ENCODE peak calls at places on chromosomes 3 and 15, in five cellular contexts. W is fibroblast of mammary gland, P is fibroblast of pulmonary artery, A is Ammon's horn, L is NCI-H526. N is an unnamed sample.

GRCh38 chr3:188607810-188608209 is 453.9 kb downstream of the LPP start:
- DNase-seq in W (no peak), A (no peak), P (no peak), L (no peak), N (no peak)

GRCh38 chr15:33641069-33641468 is 327.2 kb upstream of the CHRM5 start:
- DNase-seq in L (no peak), P (no peak), W (no peak), A (no peak), N (no peak)

GRCh38 chr15:92059036-92059970 is 205.8 kb downstream of the SLCO3A1 start:
- DNase-seq in A (no peak), W (no peak), P (no peak), L (no peak), N (no peak)

GRCh38 chr15:33834892-33835730 is 133.2 kb upstream of the CHRM5 start:
- DNase-seq in L (no peak), A (peak), W (no peak), P (no peak), N (no peak)

GRCh38 chr3:146071636-146072035 is 89.3 kb downstream of the PLOD2 start:
- DNase-seq in W (no peak), L (no peak), A (no peak), P (no peak), N (no peak)

GRCh38 chr3:39141211-39141995 is 12.0 kb downstream of the CSRNP1 start:
- DNase-seq in A (no peak), P (peak), L (peak), W (peak), N (no peak)

GRCh38 chr3:115922681-115923347 is 299.5 kb downstream of the GAP43 start:
- DNase-seq in A (no peak), P (peak), L (peak), W (peak), N (peak)

GRCh38 chr3:72997421-72997961 is 880 bp downstream of the PPP4R2 start:
- DNase-seq in P (peak), L (peak), W (peak), A (peak), N (peak)

GRCh38 chr3:69774029-69774428 is 34.8 kb downstream of the MITF start:
- DNase-seq in L (no peak), W (no peak), P (no peak), A (peak), N (peak)

GRCh38 chr3:49021813-49022720 is at the start of gene NDUFAF3:
- DNase-seq in L (peak), W (peak), A (peak), P (peak), N (peak)

GRCh38 chr3:128787256-128788253 is 61.6 kb downstream of the RAB7A start:
- DNase-seq in W (peak), L (peak), P (peak), A (no peak), N (peak)

GRCh38 chr15:55481842-55482241 is 26.2 kb downstream of the DNAAF4 start:
- DNase-seq in L (no peak), P (no peak), W (no peak), A (no peak), N (no peak)

GRCh38 chr3:127784283-127784682 is 38.0 kb downstream of the MGLL start:
- DNase-seq in W (no peak), L (no peak), A (no peak), P (no peak), N (no peak)

GRCh38 chr3:48086736-48087470 is 70.7 kb upstream of the MAP4 start:
- DNase-seq in A (no peak), W (peak), P (peak), L (no peak), N (peak)

GRCh38 chr15:89625716-89626115 is 29.6 kb downstream of the KIF7 start:
- DNase-seq in P (no peak), W (no peak), L (no peak), A (no peak), N (no peak)

GRCh38 chr3:120418866-120419490 is 31.8 kb downstream of the FSTL1 start:
- DNase-seq in A (peak), P (peak), L (peak), W (peak), N (peak)

GRCh38 chr3:21524113-21524512 is 226.9 kb downstream of the ZNF385D start:
- DNase-seq in W (peak), P (no peak), L (peak), A (no peak), N (peak)

GRCh38 chr3:136078421-136079364 is 113.2 kb downstream of the PPP2R3A start:
- DNase-seq in L (peak), P (peak), A (peak), W (peak), N (peak)

GRCh38 chr3:174168026-174168425 is 691.1 kb upstream of the NAALADL2 start:
- DNase-seq in A (no peak), W (no peak), P (no peak), L (no peak), N (peak)

GRCh38 chr15:64490598-64491259 is 30.4 kb downstream of the ZNF609 start:
- DNase-seq in A (no peak), L (no peak), P (peak), W (peak), N (peak)

GRCh38 chr3:172848910-172849309 is 98.4 kb downstream of the ECT2 start:
- DNase-seq in L (no peak), W (peak), A (no peak), P (peak), N (peak)

GRCh38 chr15:82942691-82943090 is 9.8 kb downstream of the HOMER2 start:
- DNase-seq in L (no peak), A (no peak), P (no peak), W (peak), N (no peak)

GRCh38 chr3:190424478-190425439 is 24.9 kb downstream of the TMEM207 start:
- DNase-seq in A (peak), L (peak), W (peak), P (peak), N (peak)

GRCh38 chr3:100151024-100151707 is 36.9 kb upstream of the FILIP1L start:
- DNase-seq in W (no peak), P (no peak), A (no peak), L (no peak), N (no peak)

GRCh38 chr15:79812536-79812935 is 84.3 kb downstream of the MTHFS start:
- DNase-seq in W (no peak), A (no peak), P (no peak), L (no peak), N (no peak)

GRCh38 chr3:126488205-126488604 is 12.5 kb upstream of the ZXDC start:
- DNase-seq in L (no peak), A (no peak), P (no peak), W (no peak), N (no peak)

GRCh38 chr3:56837196-56837955 is 35.6 kb upstream of the ARHGEF3 start:
- DNase-seq in W (no peak), L (no peak), P (no peak), A (no peak), N (no peak)

GRCh38 chr3:30934208-30934550 is 39.7 kb upstream of the GADL1 start:
- DNase-seq in P (peak), W (peak), L (peak), A (peak), N (peak)

GRCh38 chr15:68228143-68228970 is 1.2 kb downstream of the CLN6 start:
- DNase-seq in P (peak), W (peak), L (peak), A (no peak), N (no peak)

GRCh38 chr15:52011711-52012144 is 7.3 kb upstream of the MAPK6 start:
- DNase-seq in A (peak), L (peak), W (no peak), P (peak), N (peak)

GRCh38 chr3:189001559-189001958 is 170.2 kb upstream of the TPRG1 start:
- DNase-seq in W (peak), A (no peak), L (no peak), P (peak), N (peak)

GRCh38 chr3:189460511-189460910 is 170.7 kb upstream of the TP63 start:
- DNase-seq in L (no peak), W (no peak), P (no peak), A (no peak), N (no peak)

GRCh38 chr3:42224178-42224577 is 41.8 kb downstream of the CCK start:
- DNase-seq in W (no peak), P (no peak), A (no peak), L (no peak), N (no peak)

GRCh38 chr3:85652322-85652721 is 693.5 kb downstream of the CADM2 start:
- DNase-seq in L (no peak), A (no peak), P (no peak), W (no peak), N (peak)

GRCh38 chr3:141414141-141414689 is 45.9 kb downstream of the ZBTB38 start:
- DNase-seq in A (no peak), P (no peak), W (peak), L (no peak), N (peak)

GRCh38 chr3:67000006-67000405 is 1.9 kb downstream of the KBTBD8 start:
- DNase-seq in W (peak), P (peak), A (no peak), L (no peak), N (no peak)

GRCh38 chr15:98909968-98910885 is 97.4 kb downstream of the PGPEP1L start:
- DNase-seq in L (no peak), A (no peak), P (no peak), W (no peak), N (no peak)

GRCh38 chr3:123640311-123641083 is 55.6 kb upstream of the HACD2 start:
- DNase-seq in P (no peak), L (no peak), W (no peak), A (no peak), N (no peak)

N was measured in fibroblast of gingiva.